ENCODE peak calls at places on chromosomes 2 and 18, in four cellular contexts. Q is HepG2, M is H1, P is GM12878. H is an unnamed sample.

GRCh38 chr2:68282814-68283812 is 30.8 kb upstream of the PPP3R1 start:
- DNase-seq in Q (peak), M (no peak), P (no peak), H (peak)

GRCh38 chr2:173997269-173997668 is 32.1 kb upstream of the SP3 start:
- DNase-seq in Q (no peak), M (no peak), P (peak), H (no peak)

GRCh38 chr2:25042321-25043240 is 705 bp downstream of the EFR3B start:
- DNase-seq in Q (no peak), M (peak), P (no peak), H (peak)

GRCh38 chr2:23669413-23670244 is 257.3 kb downstream of the ATAD2B start:
- DNase-seq in Q (peak), M (no peak), P (no peak), H (no peak)

GRCh38 chr2:162926501-162926900 is 87.9 kb upstream of the KCNH7 start:
- DNase-seq in Q (peak), M (no peak), P (no peak), H (no peak)

GRCh38 chr18:8339958-8340357 is 269.3 kb upstream of the RAB12 start:
- DNase-seq in Q (no peak), M (no peak), P (no peak), H (no peak)

GRCh38 chr2:232624554-232624842 is 8.9 kb upstream of the EFHD1 start:
- DNase-seq in Q (no peak), M (no peak), P (no peak), H (no peak)

GRCh38 chr2:45394842-45395241 is 216.2 kb downstream of the SRBD1 start:
- DNase-seq in Q (no peak), M (no peak), P (no peak), H (no peak)

GRCh38 chr2:196248467-196249104 is 77.2 kb upstream of the STK17B start:
- DNase-seq in Q (no peak), M (no peak), P (no peak), H (no peak)

GRCh38 chr2:198916548-198916947 is 541.2 kb downstream of the SATB2 start:
- DNase-seq in Q (no peak), M (no peak), P (no peak), H (no peak)

GRCh38 chr2:233487748-233488345 is 78.7 kb downstream of the USP40 start:
- DNase-seq in Q (no peak), M (no peak), P (no peak), H (no peak)

GRCh38 chr18:59846814-59847490 is 52.8 kb upstream of the PMAIP1 start:
- DNase-seq in Q (no peak), M (no peak), P (peak), H (no peak)

GRCh38 chr2:102895386-102895785 is 133.6 kb downstream of the TMEM182 start:
- DNase-seq in Q (no peak), M (no peak), P (no peak), H (peak)

GRCh38 chr2:8999802-9000201 is 3.7 kb downstream of the MBOAT2 start:
- DNase-seq in Q (no peak), M (no peak), P (no peak), H (no peak)

GRCh38 chr2:42196403-42197267 is 27.5 kb downstream of the EML4 start:
- DNase-seq in Q (peak), M (no peak), P (peak), H (peak)

GRCh38 chr2:186058604-186059003 is 320.0 kb downstream of the FSIP2 start:
- DNase-seq in Q (no peak), M (no peak), P (no peak), H (no peak)

GRCh38 chr2:54631755-54632154 is 91.7 kb upstream of the EML6 start:
- DNase-seq in Q (no peak), M (no peak), P (no peak), H (no peak)

GRCh38 chr2:231604101-231604684 is 11.5 kb downstream of the TEX44 start:
- DNase-seq in Q (peak), M (peak), P (no peak), H (no peak)

GRCh38 chr18:55579888-55580287 is 8.1 kb downstream of the TCF4 start:
- DNase-seq in Q (no peak), M (no peak), P (no peak), H (no peak)

GRCh38 chr2:30113617-30114293 is 33.1 kb upstream of the YPEL5 start:
- DNase-seq in Q (no peak), M (no peak), P (no peak), H (no peak)

GRCh38 chr2:152456262-152456661 is 121.3 kb downstream of the FMNL2 start:
- DNase-seq in Q (peak), M (no peak), P (no peak), H (no peak)

GRCh38 chr2:73238976-73239375 is 4.9 kb downstream of the CCT7 start:
- DNase-seq in Q (no peak), M (no peak), P (no peak), H (no peak)

GRCh38 chr2:48482313-48482712 is 47.6 kb upstream of the STON1 start:
- DNase-seq in Q (no peak), M (no peak), P (no peak), H (no peak)

GRCh38 chr2:222708274-222708710 is 36.8 kb downstream of the MOGAT1 start:
- DNase-seq in Q (peak), M (peak), P (no peak), H (peak)
- TF ChIP-seq SUZ12 in Q (no peak), M (no peak), P (no peak), H (no peak)

GRCh38 chr18:48563027-48563426 is 24.2 kb downstream of the CTIF start:
- DNase-seq in Q (no peak), M (no peak), P (no peak), H (no peak)
- TF ChIP-seq ZNF274 in Q (no peak), M (no peak), P (no peak), H (no peak)

DNA sequence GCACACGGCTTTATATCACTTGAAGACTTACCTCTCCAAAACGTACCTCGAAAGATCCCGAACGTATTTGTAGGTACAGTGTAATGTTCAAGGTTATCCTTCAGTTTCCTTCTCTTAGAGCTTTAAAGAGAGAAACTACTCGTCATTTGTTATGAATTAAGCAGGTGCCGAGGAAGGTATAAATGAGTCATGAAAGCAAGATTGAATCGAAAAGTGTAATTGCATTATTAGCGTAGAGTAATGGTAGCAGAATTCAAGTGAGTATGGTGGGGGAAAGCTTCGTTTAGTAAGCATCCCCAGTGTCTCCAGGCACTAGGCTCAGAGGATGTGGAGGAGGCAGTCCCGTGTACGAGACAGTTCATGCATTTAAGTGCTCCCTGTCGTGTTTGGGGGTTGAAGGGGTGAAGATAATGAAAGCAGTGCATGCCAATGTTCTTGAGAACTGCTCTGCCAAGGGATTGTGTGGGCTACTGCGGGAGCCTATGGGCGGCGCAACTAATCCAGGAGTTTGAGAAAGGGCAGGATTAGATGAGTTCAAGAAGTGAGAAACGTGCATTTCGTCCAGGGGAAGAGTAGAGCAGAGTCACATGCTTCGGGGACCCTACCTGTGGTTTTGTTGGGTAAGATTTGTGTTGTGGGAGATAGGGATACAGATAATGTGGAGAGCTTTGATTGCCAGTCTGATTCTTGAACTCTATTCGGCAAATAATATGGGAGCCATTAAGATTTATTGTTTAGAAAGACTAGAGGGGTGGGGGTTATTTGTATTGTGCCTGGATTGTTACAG is 902 bp downstream of the POLR1B start:
- DNase-seq in Q (peak), M (no peak), P (no peak), H (no peak)
- TF ChIP-seq SUZ12 in Q (no peak), M (no peak), P (no peak), H (no peak)

GRCh38 chr2:150938586-150938985 is 323.1 kb downstream of the RBM43 start:
- DNase-seq in Q (no peak), M (no peak), P (no peak), H (no peak)

GRCh38 chr2:150939087-150939486 is 322.6 kb downstream of the RBM43 start:
- DNase-seq in Q (no peak), M (no peak), P (no peak), H (no peak)

GRCh38 chr2:150946831-150947230 is 314.8 kb downstream of the RBM43 start:
- DNase-seq in Q (no peak), M (no peak), P (no peak), H (no peak)

DNA sequence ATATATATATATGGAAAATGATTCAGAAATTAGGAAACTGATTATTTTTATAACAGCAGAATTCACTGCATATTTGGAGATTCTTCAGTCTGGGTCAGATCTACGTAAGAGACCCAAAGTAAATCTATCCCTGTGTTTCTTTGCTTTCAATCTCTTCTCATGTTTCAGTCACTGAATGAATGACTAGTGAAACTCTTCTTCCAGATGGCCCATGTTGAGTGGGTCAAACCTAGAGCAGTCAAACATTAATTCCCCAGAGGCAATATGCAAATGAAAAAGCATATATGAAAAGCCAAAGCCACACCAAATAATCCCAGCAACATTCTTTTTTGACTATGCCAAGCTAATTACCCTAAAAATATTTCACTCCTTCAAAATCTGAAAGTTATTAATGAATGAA is 317.3 kb downstream of the RBM43 start:
- DNase-seq in Q (no peak), M (no peak), P (no peak), H (no peak)
- TF ChIP-seq ZNF274 in Q (no peak), M (no peak), P (no peak), H (no peak)

GRCh38 chr18:11868230-11868629 is 17.0 kb downstream of the CHMP1B start:
- DNase-seq in Q (no peak), M (peak), P (no peak), H (no peak)

GRCh38 chr18:11873670-11874340 is 22.6 kb downstream of the CHMP1B start:
- DNase-seq in Q (no peak), M (no peak), P (no peak), H (no peak)

GRCh38 chr18:11874676-11875075 is 23.5 kb downstream of the CHMP1B start:
- DNase-seq in Q (no peak), M (no peak), P (no peak), H (no peak)

GRCh38 chr18:11871501-11871900 is 20.3 kb downstream of the CHMP1B start:
- DNase-seq in Q (no peak), M (no peak), P (no peak), H (no peak)

GRCh38 chr18:11872479-11873136 is 21.4 kb downstream of the CHMP1B start:
- DNase-seq in Q (peak), M (no peak), P (no peak), H (no peak)
- TF ChIP-seq SUZ12 in Q (no peak), M (no peak), P (no peak), H (no peak)

GRCh38 chr18:78935406-78935805 is 44.2 kb upstream of the SALL3 start:
- DNase-seq in Q (no peak), M (no peak), P (no peak), H (no peak)
- TF ChIP-seq ZNF274 in Q (no peak), M (no peak), P (no peak), H (no peak)

DNA sequence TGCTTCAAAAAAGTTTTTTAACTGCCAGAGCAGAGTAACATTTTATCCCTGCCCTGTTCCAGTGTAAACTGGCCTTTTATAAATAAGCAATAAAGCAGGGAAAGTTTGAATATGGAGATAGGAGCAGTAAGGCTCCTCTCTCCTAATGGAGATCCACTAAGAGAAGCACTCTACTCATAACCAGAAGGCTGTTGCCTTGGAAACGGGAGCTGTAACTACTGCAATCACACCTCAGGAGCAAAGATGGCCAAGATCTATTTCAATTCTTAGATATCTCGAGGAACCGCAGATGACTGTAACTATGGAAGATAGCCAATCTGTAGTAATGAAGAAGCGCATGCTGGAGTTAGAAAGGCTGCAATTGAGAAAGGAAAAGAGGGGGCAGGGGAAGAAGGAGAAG is 41.4 kb downstream of the ANKRD44 start:
- DNase-seq in Q (no peak), M (no peak), P (no peak), H (no peak)
- TF ChIP-seq SUZ12 in Q (no peak), M (no peak), P (no peak), H (no peak)

DNA sequence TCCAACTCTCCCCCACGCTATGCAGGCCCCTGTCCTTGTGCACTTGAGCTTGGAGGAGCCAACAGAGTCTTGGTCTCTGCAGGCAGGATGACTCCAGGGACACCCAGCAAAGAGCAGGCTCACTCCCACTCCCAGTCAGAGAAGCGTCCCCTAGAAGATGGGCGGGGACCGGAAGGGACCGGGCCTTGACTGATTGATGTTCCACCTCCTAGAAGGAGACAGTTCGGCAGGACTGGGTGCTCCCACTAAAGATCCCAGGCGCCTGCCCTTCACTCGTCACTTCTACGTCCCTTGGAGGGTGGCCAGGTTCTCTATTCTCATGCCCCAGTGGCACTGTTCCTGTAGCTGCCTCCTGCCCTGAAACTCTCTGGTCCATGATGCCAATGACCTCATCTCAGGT is 3.2 kb upstream of the SP100 start:
- DNase-seq in Q (no peak), M (no peak), P (no peak), H (no peak)
- TF ChIP-seq ZNF274 in Q (no peak), M (no peak), P (no peak), H (no peak)

GRCh38 chr2:149409506-149409905 is 79.1 kb downstream of the LYPD6 start:
- DNase-seq in Q (no peak), M (no peak), P (no peak), H (no peak)

GRCh38 chr2:149413487-149413886 is 83.1 kb downstream of the LYPD6 start:
- DNase-seq in Q (no peak), M (no peak), P (no peak), H (no peak)

GRCh38 chr2:149410701-149411484 is 80.5 kb downstream of the LYPD6 start:
- DNase-seq in Q (no peak), M (no peak), P (no peak), H (no peak)
- TF ChIP-seq SUZ12 in Q (no peak), M (no peak), P (no peak), H (no peak)

GRCh38 chr18:72160504-72161445 is 383.4 kb downstream of the CBLN2 start:
- DNase-seq in Q (no peak), M (no peak), P (no peak), H (no peak)
- TF ChIP-seq ZNF274 in Q (no peak), M (no peak), P (no peak), H (no peak)

H was measured in NT2/D1.